ENCODE peak calls at places on chromosome 2, in four cellular contexts. U, F, R and M are unnamed samples.
A peak's percentile ranks its signal among the peaks of the same experiment; 100 is the strongest.

GRCh38 chr2:122329266-122329665 is 573.8 kb downstream of the TSN start:
- DNase-seq in F (no peak), R (no peak), U (no peak), M (no peak)

GRCh38 chr2:102771114-102771513 is 9.3 kb downstream of the TMEM182 start:
- DNase-seq in F (no peak), R (no peak), U (no peak), M (no peak)

GRCh38 chr2:112483047-112483473 is 1.1 kb downstream of the TTL start:
- DNase-seq in R (peak; percentile 46), U (no peak), F (peak; percentile 23), M (peak; percentile 28)

GRCh38 chr2:10817413-10817812 is 4.8 kb upstream of the PDIA6 start:
- DNase-seq in U (no peak), F (no peak), R (no peak), M (no peak)

GRCh38 chr2:64692401-64692800 is 38.7 kb upstream of the SERTAD2 start:
- DNase-seq in R (no peak), U (no peak), F (no peak), M (no peak)

GRCh38 chr2:240138275-240138984 is 2.0 kb downstream of the OTOS start:
- DNase-seq in F (no peak), U (no peak), R (no peak), M (no peak)

GRCh38 chr2:235373171-235373570 is 120.7 kb upstream of the AGAP1 start:
- DNase-seq in F (no peak), R (no peak), U (no peak), M (no peak)

GRCh38 chr2:18362696-18363095 is 197.8 kb downstream of the RDH14 start:
- DNase-seq in F (no peak), U (no peak), R (no peak), M (no peak)

GRCh38 chr2:199875400-199875799 is 24.4 kb upstream of the FTCDNL1 start:
- DNase-seq in U (no peak), F (no peak), R (no peak), M (no peak)

GRCh38 chr2:174681983-174682577 is 82.2 kb downstream of the CHRNA1 start:
- DNase-seq in U (no peak), R (peak; percentile 59), F (no peak), M (no peak)

GRCh38 chr2:205883965-205884364 is 201.7 kb downstream of the NRP2 start:
- DNase-seq in F (no peak), U (no peak), R (no peak), M (no peak)

GRCh38 chr2:232979871-232980461 is 33.1 kb downstream of the NGEF start:
- DNase-seq in F (no peak), R (no peak), U (no peak), M (no peak)